ENCODE peak calls at places on chromosomes 3 and 15, in nine cellular contexts. G is dorsolateral prefrontal cortex, X is ascending aorta, Q is body of pancreas, R is foreskin fibroblast, C is cardiac fibroblast, O is GM12865, P is fibroblast of mammary gland, F is ovary. Y is an unnamed sample.

GRCh38 chr3:54964081-54964480 is 36.2 kb upstream of the LRTM1 start:
- DNase-seq in G (no peak), X (no peak), Q (no peak), R (peak), C (no peak), O (no peak), P (peak), F (no peak), Y (no peak)

GRCh38 chr3:197256836-197257444 is 41.5 kb downstream of the DLG1 start:
- DNase-seq in G (no peak), X (no peak), Q (peak), R (peak), C (peak), O (peak), P (peak), F (no peak), Y (peak)

GRCh38 chr3:38088126-38088525 is 48.8 kb downstream of the ACAA1 start:
- DNase-seq in G (no peak), X (no peak), Q (no peak), R (no peak), C (no peak), O (no peak), P (no peak), F (no peak), Y (peak)

GRCh38 chr3:36893137-36893557 is 51.7 kb downstream of the TRANK1 start:
- DNase-seq in G (no peak), X (no peak), Q (no peak), R (peak), C (peak), O (peak), P (peak), F (no peak), Y (peak)

GRCh38 chr3:53230041-53230621 is 25.7 kb downstream of the TKT start:
- DNase-seq in G (no peak), X (no peak), Q (no peak), R (no peak), C (no peak), O (no peak), P (no peak), F (no peak), Y (no peak)

GRCh38 chr15:100250166-100250800 is 91.5 kb downstream of the ADAMTS17 start:
- DNase-seq in G (no peak), X (no peak), Q (no peak), R (peak), C (no peak), O (no peak), P (no peak), F (no peak), Y (no peak)

GRCh38 chr3:132637590-132637989 is 22.0 kb downstream of the ACAD11 start:
- DNase-seq in G (no peak), X (no peak), Q (no peak), R (peak), C (peak), O (no peak), P (peak), F (no peak), Y (peak)

GRCh38 chr15:95286911-95287769 is 1043.4 kb upstream of the NR2F2 start:
- DNase-seq in G (no peak), X (no peak), Q (no peak), R (no peak), C (no peak), O (peak), P (no peak), F (no peak), Y (no peak)

GRCh38 chr15:38054488-38054887 is 120.0 kb downstream of the TMCO5A start:
- DNase-seq in G (no peak), X (no peak), Q (no peak), R (peak), C (peak), O (no peak), P (peak), F (no peak), Y (peak)

GRCh38 chr3:156787926-156788663 is 38.1 kb upstream of the LEKR1 start:
- DNase-seq in G (no peak), X (no peak), Q (no peak), R (peak), C (peak), O (peak), P (peak), F (no peak), Y (peak)

GRCh38 chr3:69299344-69299743 is 86.5 kb downstream of the FRMD4B start:
- DNase-seq in G (no peak), X (no peak), Q (no peak), R (peak), C (peak), O (no peak), P (no peak), F (no peak), Y (peak)

GRCh38 chr15:55284461-55284860 is 5.2 kb downstream of the RAB27A start:
- DNase-seq in G (no peak), X (no peak), Q (no peak), R (no peak), C (no peak), O (no peak), P (no peak), F (no peak), Y (no peak)

GRCh38 chr3:189947948-189948723 is 172.6 kb downstream of the P3H2 start:
- DNase-seq in G (no peak), X (no peak), Q (no peak), R (peak), C (peak), O (peak), P (peak), F (no peak), Y (peak)

GRCh38 chr3:132596816-132597433 is at the start of gene ACKR4:
- DNase-seq in G (no peak), X (no peak), Q (no peak), R (peak), C (no peak), O (peak), P (peak), F (no peak), Y (no peak)

DNA sequence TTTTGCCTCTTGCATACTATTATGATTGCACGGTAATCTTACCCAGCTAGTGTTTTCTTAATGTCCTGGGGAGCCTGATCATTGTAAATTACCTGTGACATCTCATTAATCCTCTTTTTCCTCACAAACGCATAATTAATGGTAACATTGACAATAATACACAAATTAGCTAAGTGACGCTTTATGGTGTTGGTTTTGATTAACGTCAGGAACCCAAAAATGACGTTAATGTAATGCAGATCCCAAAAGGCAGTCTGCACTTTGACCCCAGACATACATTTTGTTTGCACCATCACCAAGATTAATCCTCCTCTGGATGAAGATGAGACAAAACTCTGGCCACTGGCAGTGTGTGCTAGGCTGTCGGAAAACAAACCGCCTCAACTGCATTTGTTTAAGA is 84.0 kb upstream of the CDIN1 start:
- DNase-seq in G (no peak), X (no peak), Q (no peak), R (no peak), C (no peak), O (no peak), P (no peak), F (no peak), Y (no peak)
- TF ChIP-seq CTCF in G (no peak), X (no peak), Q (no peak), R (no peak), C (no peak), O (no peak), P (no peak), F (no peak), Y (no peak)

DNA sequence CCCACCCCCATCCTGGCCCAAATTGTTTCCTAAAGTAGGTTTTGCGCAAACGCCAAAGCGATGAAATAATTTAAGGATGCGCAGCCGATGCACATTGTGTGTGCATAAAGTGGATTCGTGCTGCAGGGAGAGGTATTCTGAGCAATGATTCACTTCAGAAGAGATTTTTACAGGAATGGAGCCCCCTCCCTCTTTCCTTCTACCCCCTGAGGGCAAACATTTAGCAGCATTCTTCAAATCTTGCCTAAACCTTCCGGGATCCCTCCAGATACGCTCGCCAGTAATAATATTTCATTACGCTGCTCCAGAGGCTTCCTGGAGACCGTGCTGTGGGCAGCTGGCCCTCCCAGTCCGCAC is 14.6 kb downstream of the ZIC4 start:
- DNase-seq in G (no peak), X (no peak), Q (no peak), R (no peak), C (no peak), O (no peak), P (no peak), F (no peak), Y (no peak)
- H3K4me3 ChIP-seq in G (peak), X (peak), Q (no peak), R (peak), C (no peak), O (no peak), P (peak), F (no peak), Y (no peak)

GRCh38 chr3:160447544-160447943 is 2.0 kb downstream of the TRIM59 start:
- DNase-seq in G (no peak), X (no peak), Q (no peak), R (peak), C (peak), O (no peak), P (peak), F (no peak), Y (peak)

GRCh38 chr3:160448845-160449659 is 534 bp downstream of the TRIM59 start:
- DNase-seq in G (peak), X (no peak), Q (no peak), R (peak), C (peak), O (peak), P (peak), F (no peak), Y (peak)

GRCh38 chr3:160451602-160452001 is 2.0 kb upstream of the TRIM59 start:
- DNase-seq in G (no peak), X (no peak), Q (no peak), R (no peak), C (peak), O (no peak), P (no peak), F (no peak), Y (no peak)

GRCh38 chr3:160450846-160451245 is 1.3 kb upstream of the TRIM59 start:
- DNase-seq in G (no peak), X (no peak), Q (no peak), R (peak), C (peak), O (no peak), P (peak), F (no peak), Y (no peak)

GRCh38 chr3:160449660-160450598 is at the start of gene TRIM59:
- DNase-seq in G (peak), X (peak), Q (peak), R (peak), C (peak), O (peak), P (peak), F (peak), Y (peak)
- TF ChIP-seq CTCF in G (peak), X (no peak), Q (no peak), R (no peak), C (no peak), O (no peak), P (no peak), F (no peak), Y (no peak)

GRCh38 chr3:277873-278272 is 81.3 kb downstream of the CHL1 start:
- DNase-seq in G (no peak), X (no peak), Q (no peak), R (no peak), C (no peak), O (peak), P (no peak), F (no peak), Y (no peak)

GRCh38 chr3:278300-279064 is 81.9 kb downstream of the CHL1 start:
- DNase-seq in G (no peak), X (no peak), Q (no peak), R (no peak), C (no peak), O (peak), P (no peak), F (no peak), Y (no peak)

GRCh38 chr3:280691-281090 is 84.1 kb downstream of the CHL1 start:
- DNase-seq in G (no peak), X (no peak), Q (no peak), R (no peak), C (no peak), O (no peak), P (no peak), F (no peak), Y (no peak)

GRCh38 chr3:284316-284715 is 87.8 kb downstream of the CHL1 start:
- DNase-seq in G (no peak), X (no peak), Q (no peak), R (no peak), C (no peak), O (no peak), P (no peak), F (no peak), Y (no peak)

DNA sequence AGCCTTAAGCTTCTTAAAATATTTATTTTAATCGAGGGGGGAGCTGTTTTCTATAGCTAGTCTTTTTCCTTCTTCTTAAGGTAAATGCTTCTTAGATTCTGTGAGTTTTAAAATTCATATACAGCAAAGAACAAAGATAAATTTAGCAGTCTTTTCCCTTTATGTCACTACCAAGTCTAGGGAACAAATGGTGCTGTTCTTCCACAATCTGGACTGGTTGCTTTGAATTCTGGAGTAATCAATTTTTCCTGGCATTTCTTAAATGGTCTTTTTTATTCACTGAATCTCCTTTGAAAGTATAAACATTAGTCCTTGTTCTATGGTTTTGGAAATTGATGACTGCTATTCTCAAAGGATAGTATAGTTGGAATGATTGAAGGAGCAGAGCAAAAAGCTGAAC is 82.8 kb downstream of the CHL1 start:
- DNase-seq in G (no peak), X (no peak), Q (no peak), R (no peak), C (no peak), O (no peak), P (no peak), F (no peak), Y (no peak)
- H3K4me3 ChIP-seq in G (no peak), X (no peak), Q (no peak), R (no peak), C (no peak), O (peak), P (no peak), F (no peak), Y (no peak)

Y was measured in epithelial cell of esophagus.